ENCODE peak calls at places on chromosome 15, in five cellular contexts. S, R, X, F and Q are unnamed samples.

GRCh38 chr15:68410466-68411200 is 21.3 kb downstream of the ITGA11 start:
- DNase-seq in S (no peak), R (no peak), X (no peak), F (no peak), Q (no peak)

GRCh38 chr15:74035121-74035829 is 40.8 kb downstream of the PML start:
- DNase-seq in S (no peak), R (no peak), X (no peak), F (no peak), Q (no peak)

GRCh38 chr15:31255732-31256384 is 70.8 kb upstream of the KLF13 start:
- DNase-seq in S (no peak), R (no peak), X (no peak), F (no peak), Q (no peak)

GRCh38 chr15:56820333-56820732 is 87.0 kb upstream of the ZNF280D start:
- DNase-seq in S (no peak), R (no peak), X (no peak), F (no peak), Q (no peak)

GRCh38 chr15:73869216-73869995 is 4.0 kb upstream of the TBC1D21 start:
- DNase-seq in S (no peak), R (no peak), X (no peak), F (no peak), Q (no peak)

GRCh38 chr15:70447511-70447910 is 315.8 kb downstream of the UACA start:
- DNase-seq in S (no peak), R (no peak), X (no peak), F (no peak), Q (no peak)

GRCh38 chr15:23075927-23076326 is 36.6 kb upstream of the TUBGCP5 start:
- DNase-seq in S (no peak), R (no peak), X (no peak), F (no peak), Q (no peak)

GRCh38 chr15:73081321-73081958 is 29.2 kb downstream of the NEO1 start:
- DNase-seq in S (peak), R (peak), X (peak), F (peak), Q (peak)